ENCODE peak calls at places on chromosomes 16 and 17, in four cellular contexts. J is neural crest cell, X is nephron progenitor cell, T is WERI-Rb-1. U is an unnamed sample.

GRCh38 chr17:45775576-45776011 is 8.5 kb upstream of the CRHR1 start:
- DNase-seq in J (no peak), X (no peak), T (peak), U (no peak)

GRCh38 chr17:11742891-11743290 is 144.6 kb downstream of the DNAH9 start:
- DNase-seq in X (no peak), J (no peak), T (peak), U (no peak)

GRCh38 chr16:1812732-1813163 is 13.9 kb downstream of the HAGH start:
- DNase-seq in T (peak), X (peak), J (peak), U (peak)

GRCh38 chr17:16534236-16534635 is 34.8 kb downstream of the ZNF287 start:
- DNase-seq in X (no peak), T (no peak), J (no peak), U (no peak)

GRCh38 chr17:2071421-2072281 is 16.7 kb downstream of the HIC1 start:
- DNase-seq in X (no peak), T (no peak), J (no peak), U (no peak)

GRCh38 chr17:80919331-80920284 is 72.0 kb upstream of the CHMP6 start:
- DNase-seq in T (peak), X (no peak), J (no peak), U (no peak)

GRCh38 chr17:27442702-27443101 is 13.5 kb upstream of the KSR1 start:
- DNase-seq in T (no peak), J (no peak), X (no peak), U (no peak)

GRCh38 chr16:86306046-86306644 is 204.2 kb upstream of the FOXF1 start:
- DNase-seq in X (no peak), T (no peak), J (no peak), U (no peak)

GRCh38 chr17:22128723-22129122 is 436.4 kb downstream of the KCNJ18 start:
- DNase-seq in J (no peak), T (no peak), X (no peak), U (no peak)

GRCh38 chr16:17160285-17160854 is 310.4 kb downstream of the XYLT1 start:
- DNase-seq in X (peak), T (no peak), J (peak), U (no peak)

GRCh38 chr16:70453891-70454220 is 539 bp upstream of the FCSK start:
- DNase-seq in J (peak), T (no peak), X (no peak), U (no peak)

GRCh38 chr17:13931111-13931526 is 138.2 kb upstream of the COX10 start:
- DNase-seq in J (no peak), X (no peak), T (no peak), U (no peak)

GRCh38 chr17:7560172-7561027 is 1.3 kb upstream of the SENP3 start:
- DNase-seq in J (peak), X (peak), T (peak), U (no peak)

GRCh38 chr16:85163278-85164112 is 51.2 kb upstream of the CIBAR2 start:
- DNase-seq in X (no peak), T (no peak), J (no peak), U (no peak)

GRCh38 chr17:45231481-45232116 is 9.9 kb downstream of the FMNL1 start:
- DNase-seq in T (peak), X (peak), J (no peak), U (no peak)

GRCh38 chr16:87123356-87124001 is 193.7 kb downstream of the C16orf95 start:
- DNase-seq in J (no peak), T (no peak), X (no peak), U (no peak)

GRCh38 chr17:27425991-27426390 is 30.3 kb upstream of the KSR1 start:
- DNase-seq in X (no peak), J (no peak), T (no peak), U (no peak)

GRCh38 chr17:76027159-76027839 is at the start of gene EVPL:
- DNase-seq in T (peak), J (no peak), X (no peak), U (no peak)

GRCh38 chr17:34797724-34798123 is 163.5 kb downstream of the CCT6B start:
- DNase-seq in T (no peak), J (peak), X (peak), U (no peak)

GRCh38 chr16:49857423-49858181 is 1.7 kb upstream of the ZNF423 start:
- DNase-seq in T (peak), X (peak), J (peak), U (no peak)

GRCh38 chr17:77817953-77818352 is 140.6 kb upstream of the TNRC6C start:
- DNase-seq in J (no peak), X (no peak), T (no peak), U (peak)

GRCh38 chr17:8823279-8823678 is 24.1 kb upstream of the MFSD6L start:
- DNase-seq in J (no peak), T (no peak), X (no peak), U (no peak)

GRCh38 chr17:42422958-42423712 is at the start of gene CAVIN1:
- DNase-seq in X (peak), T (no peak), J (no peak), U (peak)

GRCh38 chr17:12028611-12029010 is 7.9 kb downstream of the MAP2K4 start:
- DNase-seq in J (no peak), T (no peak), X (no peak), U (no peak)

GRCh38 chr17:31684901-31685300 is 174.1 kb downstream of the COPRS start:
- DNase-seq in T (no peak), J (no peak), X (no peak), U (no peak)

GRCh38 chr17:47324224-47325020 is 667 bp downstream of the EFCAB13 start:
- DNase-seq in J (no peak), X (peak), T (no peak), U (no peak)

GRCh38 chr16:74896389-74897370 is 88.2 kb downstream of the WDR59 start:
- DNase-seq in J (no peak), T (no peak), X (no peak), U (peak)

GRCh38 chr16:21610006-21610544 is 10.7 kb downstream of the METTL9 start:
- DNase-seq in J (no peak), T (no peak), X (no peak), U (no peak)

GRCh38 chr17:38568845-38569510 is 36.8 kb downstream of the SRCIN1 start:
- DNase-seq in X (no peak), T (no peak), J (no peak), U (no peak)

GRCh38 chr16:680967-681745 is 946 bp downstream of the STUB1 start:
- DNase-seq in T (peak), X (no peak), J (no peak), U (peak)

GRCh38 chr17:38459556-38459955 is 31.3 kb downstream of the ARHGAP23 start:
- DNase-seq in X (peak), T (peak), J (no peak), U (no peak)

GRCh38 chr16:67730326-67730725 is 11.2 kb upstream of the GFOD2 start:
- DNase-seq in J (no peak), X (no peak), T (no peak), U (no peak)

DNA sequence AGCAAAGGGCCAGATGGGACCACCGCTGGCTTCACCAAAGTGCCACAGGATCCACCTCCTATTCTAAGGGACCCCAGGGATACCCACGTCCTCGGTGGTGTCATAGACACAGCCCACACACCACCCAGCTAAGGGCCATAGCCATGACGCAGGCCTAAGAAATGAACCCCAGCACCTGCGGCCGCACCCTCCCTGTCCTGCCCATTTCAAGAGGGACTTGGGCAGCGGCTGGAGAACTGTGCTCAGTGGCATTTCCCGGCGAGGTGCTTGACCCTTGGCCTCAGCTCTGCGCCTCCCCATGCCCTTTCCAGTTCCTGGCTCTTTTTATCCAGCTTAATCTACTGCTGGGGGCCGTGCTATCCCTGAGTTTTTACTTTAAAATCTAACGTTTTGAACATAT is 27.3 kb downstream of the ZNF778 start:
- DNase-seq in J (no peak), T (no peak), X (no peak), U (no peak)
- TF ChIP-seq CTCF in J (no peak), T (no peak), X (no peak), U (no peak)

DNA sequence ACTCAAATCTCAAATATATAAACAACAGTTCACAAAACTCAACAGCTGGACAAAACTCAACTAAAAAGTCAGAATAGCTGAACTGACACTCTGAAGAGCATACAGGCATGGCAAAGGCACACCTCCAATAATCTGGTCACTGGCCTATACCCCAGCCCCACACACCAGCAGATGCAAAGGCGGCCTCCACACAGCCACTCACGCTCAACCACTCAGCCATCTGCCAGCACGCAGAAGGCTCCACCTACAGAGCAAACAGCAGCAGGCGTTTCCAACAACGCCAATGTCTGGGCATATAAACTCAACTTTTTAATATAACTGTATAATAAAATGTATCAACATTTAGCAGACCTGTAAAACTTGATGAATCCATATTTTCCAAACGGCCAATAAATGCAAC is 17.2 kb downstream of the USP7 start:
- DNase-seq in J (no peak), X (no peak), T (peak), U (no peak)
- TF ChIP-seq CTCF in J (no peak), X (no peak), T (peak), U (no peak)

DNA sequence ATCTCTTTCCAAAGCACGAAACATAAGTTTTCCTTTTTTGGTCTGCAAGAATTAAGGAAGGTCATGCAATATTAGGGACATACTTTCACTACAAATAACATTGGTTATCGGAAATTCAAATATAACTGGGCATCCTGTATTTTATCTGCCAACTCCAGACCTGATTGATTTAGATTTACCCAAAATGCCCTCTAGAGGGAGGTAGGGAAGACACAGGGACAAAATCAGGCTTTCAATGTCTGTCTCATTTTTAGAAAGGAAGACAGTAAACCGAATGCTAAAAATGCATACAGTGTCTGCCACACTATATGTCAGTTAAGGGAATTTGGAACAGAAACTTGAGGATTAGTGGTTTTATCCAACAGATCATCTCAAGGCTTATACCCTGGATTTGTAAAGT is 161.7 kb upstream of the SOX9 start:
- DNase-seq in J (no peak), X (no peak), T (no peak), U (no peak)
- TF ChIP-seq CTCF in J (peak), X (peak), T (peak), U (peak)

GRCh38 chr16:80263848-80264694 is 276.7 kb upstream of the DYNLRB2 start:
- DNase-seq in X (no peak), J (no peak), T (no peak), U (no peak)
- TF ChIP-seq CTCF in X (no peak), J (no peak), T (no peak), U (no peak)

GRCh38 chr17:49567871-49568694 is 7.6 kb upstream of the NXPH3 start:
- DNase-seq in X (peak), J (peak), T (peak), U (peak)
- TF ChIP-seq CTCF in X (peak), J (peak), T (peak), U (peak)

DNA sequence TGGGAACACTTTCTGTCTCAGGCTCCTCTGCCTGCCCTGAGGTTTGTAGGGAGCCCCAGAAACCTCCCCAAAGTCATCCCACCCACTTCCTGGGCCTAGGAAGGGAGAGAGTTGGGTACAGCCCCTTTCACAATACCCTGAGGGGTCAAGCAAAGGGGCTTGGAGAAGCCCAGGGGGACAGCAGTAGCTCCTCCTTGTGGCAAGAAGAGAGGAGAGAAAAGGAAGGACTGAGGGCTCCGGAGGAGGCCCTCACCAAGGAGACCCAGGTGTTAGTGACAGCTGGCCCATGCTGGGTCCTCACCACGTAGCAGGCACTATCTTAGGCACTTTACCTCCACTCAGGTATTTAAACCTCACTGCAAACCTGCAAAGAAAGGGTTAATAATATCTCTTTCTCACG is 112.8 kb downstream of the IRX5 start:
- DNase-seq in T (no peak), J (no peak), X (no peak), U (no peak)
- TF ChIP-seq CTCF in T (peak), J (no peak), X (no peak), U (no peak)